ENCODE peak calls at places on chromosomes 5 and 9, in nine cellular contexts. V, U, M, G, B, Y, O, W and D are unnamed samples.

GRCh38 chr5:62690421-62690820 is 111.8 kb downstream of the LRRC70 start:
- DNase-seq in V (no peak), U (no peak), M (no peak), G (no peak), B (no peak), Y (no peak), O (no peak), W (no peak), D (peak)

GRCh38 chr9:121817476-121817875 is 166.0 kb downstream of the DAB2IP start:
- DNase-seq in V (no peak), U (no peak), M (no peak), G (no peak), B (no peak), Y (no peak), O (no peak), W (no peak), D (no peak)

GRCh38 chr5:151132959-151133358 is 24.6 kb downstream of the ANXA6 start:
- DNase-seq in V (no peak), U (no peak), M (no peak), G (no peak), B (no peak), Y (no peak), O (no peak), W (no peak), D (no peak)

GRCh38 chr9:35549466-35549865 is 55.6 kb upstream of the TESK1 start:
- DNase-seq in V (no peak), U (no peak), M (no peak), G (no peak), B (no peak), Y (peak), O (no peak), W (no peak), D (no peak)

GRCh38 chr9:1639166-1639565 is 376.0 kb upstream of the SMARCA2 start:
- DNase-seq in V (no peak), U (no peak), M (no peak), G (no peak), B (no peak), Y (no peak), O (no peak), W (no peak), D (no peak)

GRCh38 chr9:22813520-22813919 is 366.9 kb downstream of the DMRTA1 start:
- DNase-seq in V (no peak), U (no peak), M (no peak), G (peak), B (no peak), Y (peak), O (no peak), W (no peak), D (peak)

GRCh38 chr9:37002413-37003217 is 31.5 kb downstream of the PAX5 start:
- DNase-seq in V (no peak), U (no peak), M (no peak), G (no peak), B (no peak), Y (no peak), O (no peak), W (no peak), D (no peak)

GRCh38 chr9:33124716-33125378 is 42.3 kb downstream of the B4GALT1 start:
- DNase-seq in V (no peak), U (no peak), M (no peak), G (no peak), B (no peak), Y (no peak), O (no peak), W (no peak), D (no peak)

GRCh38 chr5:132479073-132479811 is 11.3 kb downstream of the IRF1 start:
- DNase-seq in V (no peak), U (no peak), M (no peak), G (no peak), B (no peak), Y (no peak), O (no peak), W (no peak), D (no peak)

GRCh38 chr5:179166886-179167841 is 107.0 kb downstream of the ZNF354C start:
- DNase-seq in V (peak), U (no peak), M (peak), G (no peak), B (peak), Y (peak), O (peak), W (no peak), D (peak)

GRCh38 chr5:93246093-93246855 is 334.7 kb downstream of the NR2F1-AS1 start:
- DNase-seq in V (peak), U (no peak), M (no peak), G (peak), B (no peak), Y (no peak), O (no peak), W (no peak), D (peak)

GRCh38 chr9:6096821-6097220 is 81.4 kb upstream of the RANBP6 start:
- DNase-seq in V (no peak), U (no peak), M (no peak), G (no peak), B (no peak), Y (peak), O (no peak), W (no peak), D (no peak)

GRCh38 chr5:142403583-142403982 is 78.8 kb upstream of the SPRY4 start:
- DNase-seq in V (no peak), U (no peak), M (no peak), G (no peak), B (no peak), Y (no peak), O (no peak), W (no peak), D (peak)